ENCODE peak calls at places on chromosomes 11 and 22, in ten cellular contexts. J, F, N, L, D, W, Y, Z, I and K are unnamed samples.

GRCh38 chr11:133506023-133506422 is 26.3 kb downstream of the OPCML start:
- DNase-seq in J (no peak), F (no peak), N (no peak), L (no peak), D (no peak), W (no peak), Y (no peak), Z (no peak), I (no peak), K (no peak)

GRCh38 chr11:44708063-44708462 is 18.7 kb upstream of the TSPAN18 start:
- DNase-seq in J (no peak), F (no peak), N (no peak), L (no peak), D (no peak), W (no peak), Y (no peak), Z (no peak), I (no peak), K (no peak)

GRCh38 chr11:25938952-25939351 is 393.0 kb upstream of the ANO3 start:
- DNase-seq in J (peak; percentile 67), F (no peak), N (no peak), L (no peak), D (no peak), W (no peak), Y (no peak), Z (no peak), I (no peak), K (no peak)

GRCh38 chr11:116224154-116224888 is 548.5 kb downstream of the BUD13 start:
- DNase-seq in J (peak; percentile 80), F (peak; percentile 34), N (peak; percentile 58), L (peak; percentile 6), D (no peak), W (no peak), Y (no peak), Z (peak; percentile 17), I (no peak), K (peak; percentile 44)

GRCh38 chr22:49667236-49667635 is 160.4 kb downstream of the BRD1 start:
- DNase-seq in J (no peak), F (no peak), N (no peak), L (no peak), D (peak; percentile 67), W (no peak), Y (peak; percentile 68), Z (no peak), I (no peak), K (peak; percentile 22)

GRCh38 chr22:40567106-40567505 is 69.4 kb downstream of the MRTFA start:
- DNase-seq in J (no peak), F (no peak), N (no peak), L (no peak), D (no peak), W (no peak), Y (no peak), Z (peak; percentile 10), I (no peak), K (no peak)

GRCh38 chr11:12536566-12536965 is 137.7 kb upstream of the TEAD1 start:
- DNase-seq in J (no peak), F (no peak), N (peak; percentile 16), L (no peak), D (no peak), W (no peak), Y (no peak), Z (no peak), I (no peak), K (no peak)

GRCh38 chr11:115663790-115664189 is 159.6 kb upstream of the CADM1 start:
- DNase-seq in J (no peak), F (no peak), N (no peak), L (no peak), D (no peak), W (no peak), Y (no peak), Z (no peak), I (no peak), K (no peak)

GRCh38 chr11:205221-206001 is 1.8 kb downstream of the BET1L start:
- DNase-seq in J (no peak), F (no peak), N (peak; percentile 23), L (no peak), D (peak; percentile 58), W (no peak), Y (no peak), Z (no peak), I (no peak), K (no peak)

GRCh38 chr11:105466582-105467228 is 143.2 kb upstream of the GRIA4 start:
- DNase-seq in J (no peak), F (no peak), N (no peak), L (peak; percentile 16), D (no peak), W (no peak), Y (no peak), Z (no peak), I (no peak), K (no peak)

GRCh38 chr11:128628686-128629085 is 41.3 kb upstream of the ETS1 start:
- DNase-seq in J (no peak), F (no peak), N (no peak), L (no peak), D (no peak), W (no peak), Y (no peak), Z (no peak), I (no peak), K (no peak)

GRCh38 chr11:74487875-74488274 is 5.6 kb downstream of the LIPT2 start:
- DNase-seq in J (peak; percentile 55), F (no peak), N (no peak), L (peak; percentile 32), D (no peak), W (no peak), Y (no peak), Z (no peak), I (no peak), K (no peak)

DNA sequence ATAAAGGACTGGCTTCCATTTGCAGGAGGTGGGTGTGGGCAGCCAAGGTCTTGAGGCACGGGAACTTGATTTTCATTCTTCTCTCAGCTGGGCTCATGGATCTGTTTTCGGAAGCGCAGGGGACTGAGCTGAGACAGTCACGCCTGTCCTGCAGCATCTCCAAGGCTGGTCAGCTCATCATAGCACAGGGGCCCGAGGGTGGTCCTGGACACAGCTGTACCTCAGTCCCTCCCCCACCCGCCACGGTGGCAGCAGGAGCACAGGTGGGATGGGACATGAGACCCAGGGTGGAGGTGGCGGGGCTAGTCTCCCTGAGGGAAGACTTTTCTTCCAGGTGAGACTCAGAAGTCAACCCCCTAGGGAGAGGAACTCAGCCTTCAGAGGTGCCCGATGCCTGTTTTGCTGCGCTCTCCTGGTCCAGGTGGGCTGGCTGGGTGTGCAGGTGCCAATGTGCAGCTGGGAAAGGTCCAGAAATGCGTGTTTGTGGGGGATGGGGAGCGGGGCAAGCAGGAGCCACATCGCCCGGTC is 3.7 kb downstream of the ADAMTS8 start:
- DNase-seq in J (no peak), F (no peak), N (no peak), L (no peak), D (no peak), W (no peak), Y (no peak), Z (no peak), I (no peak), K (no peak)
- H3K4me1 ChIP-seq in J (peaks cover 16% of the 10 kb centered on the region), F (peaks cover 37% of the 10 kb centered on the region), N (peaks cover 52% of the 10 kb centered on the region), L (no peaks in the 10 kb centered on the region), D (peaks cover 49% of the 10 kb centered on the region), W (peaks cover 17% of the 10 kb centered on the region), Y (peaks cover 32% of the 10 kb centered on the region), Z (peaks cover 9% of the 10 kb centered on the region), I (peaks cover 5% of the 10 kb centered on the region), K (peaks cover 5% of the 10 kb centered on the region)

GRCh38 chr22:24417200-24417599 is 10.2 kb upstream of the ADORA2A start:
- DNase-seq in J (no peak), F (no peak), N (no peak), L (no peak), D (peak; percentile 48), W (no peak), Y (no peak), Z (no peak), I (no peak), K (no peak)

GRCh38 chr22:24419480-24419860 is 7.9 kb upstream of the ADORA2A start:
- DNase-seq in J (no peak), F (no peak), N (no peak), L (no peak), D (no peak), W (no peak), Y (no peak), Z (no peak), I (no peak), K (no peak)

GRCh38 chr22:24417901-24418641 is 9.3 kb upstream of the ADORA2A start:
- DNase-seq in J (no peak), F (no peak), N (no peak), L (no peak), D (peak; percentile 52), W (no peak), Y (no peak), Z (no peak), I (no peak), K (no peak)

GRCh38 chr22:24420072-24420976 is 7.1 kb upstream of the ADORA2A start:
- DNase-seq in J (peak; percentile 50), F (no peak), N (no peak), L (no peak), D (peak; percentile 72), W (no peak), Y (no peak), Z (no peak), I (no peak), K (no peak)

GRCh38 chr22:24418786-24419479 is 8.5 kb upstream of the ADORA2A start:
- DNase-seq in J (no peak), F (no peak), N (no peak), L (no peak), D (no peak), W (no peak), Y (no peak), Z (no peak), I (no peak), K (no peak)
- TF ChIP-seq POLR2AphosphoS5 in J (peak; percentile 22), F (no peak), N (no peak), L (no peak), D (no peak), W (no peak), Y (no peak), Z (no peak), I (no peak), K (no peak)

DNA sequence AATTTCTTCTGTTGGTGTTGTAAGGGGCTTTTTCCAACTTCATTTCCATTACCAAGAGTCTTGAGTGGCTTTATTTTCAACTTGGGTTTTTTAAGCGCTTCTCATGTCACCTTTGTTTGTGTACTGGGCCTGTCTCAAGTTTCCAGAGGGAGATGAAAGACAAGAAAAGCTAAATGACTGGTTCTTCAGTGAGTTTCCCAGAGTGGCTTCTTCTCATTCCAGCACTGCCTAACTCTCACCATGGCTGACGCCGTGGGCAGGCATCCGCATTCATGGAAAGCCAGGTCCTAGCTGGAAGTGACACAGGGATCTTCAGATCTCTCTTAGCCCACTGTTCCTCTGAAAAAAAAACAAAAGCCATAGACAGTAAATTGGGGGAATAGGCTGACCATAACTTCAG is 28.6 kb downstream of the MARK2 start:
- DNase-seq in J (no peak), F (no peak), N (no peak), L (no peak), D (no peak), W (no peak), Y (no peak), Z (no peak), I (no peak), K (no peak)
- H3K4me1 ChIP-seq in J (peaks cover 32% of the 10 kb centered on the region), F (peaks cover 98% of the 10 kb centered on the region), N (peaks cover 100% of the 10 kb centered on the region), L (peaks cover 29% of the 10 kb centered on the region), D (peaks cover 66% of the 10 kb centered on the region), W (peaks cover 70% of the 10 kb centered on the region), Y (peaks cover 74% of the 10 kb centered on the region), Z (peaks cover 31% of the 10 kb centered on the region), I (peaks cover 10% of the 10 kb centered on the region), K (peaks cover 79% of the 10 kb centered on the region)

DNA sequence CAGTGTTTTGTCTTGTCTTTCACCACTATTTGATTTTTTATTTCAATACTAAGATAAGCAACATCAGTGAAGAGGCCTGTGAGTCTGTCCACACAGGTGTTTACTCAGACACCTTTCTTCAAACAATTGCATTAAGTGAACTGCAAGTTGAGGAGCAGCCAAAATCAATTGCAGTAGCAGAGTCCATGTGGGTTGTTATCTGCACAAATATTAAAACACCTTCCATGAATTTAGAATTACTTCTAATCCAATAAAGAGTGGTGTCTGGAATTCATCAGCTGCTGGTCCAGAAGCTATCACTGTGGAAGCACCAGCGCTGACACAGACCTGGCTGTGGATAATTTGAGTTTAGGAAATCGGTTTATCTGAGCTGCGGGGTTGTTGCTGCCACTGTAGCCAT is 83.5 kb upstream of the FAT3 start:
- DNase-seq in J (no peak), F (no peak), N (no peak), L (no peak), D (no peak), W (no peak), Y (no peak), Z (no peak), I (no peak), K (no peak)
- TF ChIP-seq POLR2AphosphoS5 in J (no peak), F (no peak), N (no peak), L (no peak), D (no peak), W (no peak), Y (no peak), Z (no peak), I (no peak), K (no peak)